ENCODE peak calls at places on chromosomes 3 and 15, in seven cellular contexts. One of them, this sample, is unnamed.

GRCh38 chr3:172137287-172138030 is 98.1 kb downstream of the FNDC3B start:
- DNase-seq in heart left ventricle: no peak
- DNase-seq in MM.1S: no peak
- DNase-seq in astrocyte: no peak
- DNase-seq in AG04450: no peak
- DNase-seq in endodermal cell: no peak
- DNase-seq in mesendoderm: no peak
- DNase-seq in this sample: no peak

GRCh38 chr3:46923559-46924350 is 46.2 kb downstream of the PTH1R start:
- DNase-seq in astrocyte: no peak
- DNase-seq in mesendoderm: peak
- DNase-seq in MM.1S: no peak
- DNase-seq in heart left ventricle: no peak
- DNase-seq in AG04450: no peak
- DNase-seq in endodermal cell: peak
- DNase-seq in this sample: peak

GRCh38 chr15:98817745-98818144 is 169.4 kb downstream of the IGF1R start:
- DNase-seq in AG04450: no peak
- DNase-seq in mesendoderm: no peak
- DNase-seq in endodermal cell: peak
- DNase-seq in MM.1S: no peak
- DNase-seq in heart left ventricle: no peak
- DNase-seq in astrocyte: no peak
- DNase-seq in this sample: no peak

GRCh38 chr3:49454457-49454856 is 15.6 kb upstream of the DAG1 start:
- DNase-seq in AG04450: no peak
- DNase-seq in MM.1S: no peak
- DNase-seq in endodermal cell: peak
- DNase-seq in mesendoderm: peak
- DNase-seq in astrocyte: no peak
- DNase-seq in heart left ventricle: peak
- DNase-seq in this sample: no peak

GRCh38 chr3:184381261-184382224 is 1.7 kb downstream of the CHRD start:
- DNase-seq in mesendoderm: peak
- DNase-seq in endodermal cell: peak
- DNase-seq in astrocyte: no peak
- DNase-seq in MM.1S: no peak
- DNase-seq in heart left ventricle: peak
- DNase-seq in AG04450: no peak
- DNase-seq in this sample: no peak

GRCh38 chr3:183695569-183696364 is 1.8 kb upstream of the YEATS2 start:
- DNase-seq in AG04450: no peak
- DNase-seq in mesendoderm: no peak
- DNase-seq in MM.1S: no peak
- DNase-seq in heart left ventricle: peak
- DNase-seq in endodermal cell: no peak
- DNase-seq in astrocyte: no peak
- DNase-seq in this sample: no peak

GRCh38 chr15:98718426-98719168 is 70.3 kb downstream of the IGF1R start:
- DNase-seq in MM.1S: no peak
- DNase-seq in astrocyte: no peak
- DNase-seq in endodermal cell: no peak
- DNase-seq in heart left ventricle: no peak
- DNase-seq in AG04450: no peak
- DNase-seq in mesendoderm: no peak
- DNase-seq in this sample: no peak

GRCh38 chr3:101574388-101575156 is 592 bp downstream of the PCNP start:
- DNase-seq in mesendoderm: peak
- DNase-seq in endodermal cell: no peak
- DNase-seq in astrocyte: peak
- DNase-seq in MM.1S: peak
- DNase-seq in heart left ventricle: peak
- DNase-seq in AG04450: no peak
- DNase-seq in this sample: peak

GRCh38 chr3:53103566-53104296 is 26.5 kb downstream of the RFT1 start:
- DNase-seq in endodermal cell: no peak
- DNase-seq in heart left ventricle: no peak
- DNase-seq in mesendoderm: no peak
- DNase-seq in astrocyte: no peak
- DNase-seq in AG04450: no peak
- DNase-seq in MM.1S: no peak
- DNase-seq in this sample: no peak

GRCh38 chr3:11306815-11307589 is 34.8 kb downstream of the ATG7 start:
- DNase-seq in AG04450: no peak
- DNase-seq in mesendoderm: no peak
- DNase-seq in endodermal cell: no peak
- DNase-seq in astrocyte: peak
- DNase-seq in MM.1S: peak
- DNase-seq in heart left ventricle: no peak
- DNase-seq in this sample: peak

GRCh38 chr15:57680021-57680420 is 26.5 kb upstream of the POLR2M start:
- DNase-seq in AG04450: no peak
- DNase-seq in mesendoderm: no peak
- DNase-seq in heart left ventricle: no peak
- DNase-seq in endodermal cell: no peak
- DNase-seq in astrocyte: peak
- DNase-seq in MM.1S: no peak
- DNase-seq in this sample: no peak

GRCh38 chr3:49120438-49121135 is at the start of gene USP19:
- DNase-seq in mesendoderm: peak
- DNase-seq in MM.1S: peak
- DNase-seq in endodermal cell: peak
- DNase-seq in astrocyte: peak
- DNase-seq in AG04450: peak
- DNase-seq in heart left ventricle: peak
- DNase-seq in this sample: peak

GRCh38 chr15:70008697-70009285 is 88.9 kb downstream of the TLE3 start:
- DNase-seq in astrocyte: no peak
- DNase-seq in mesendoderm: no peak
- DNase-seq in AG04450: no peak
- DNase-seq in MM.1S: no peak
- DNase-seq in endodermal cell: no peak
- DNase-seq in heart left ventricle: no peak
- DNase-seq in this sample: no peak

GRCh38 chr15:58957101-58957973 is 23.9 kb upstream of the SLTM start:
- DNase-seq in mesendoderm: peak
- DNase-seq in AG04450: no peak
- DNase-seq in endodermal cell: peak
- DNase-seq in astrocyte: no peak
- DNase-seq in MM.1S: peak
- DNase-seq in heart left ventricle: peak
- DNase-seq in this sample: peak

GRCh38 chr3:133038731-133039398 is 674 bp downstream of the TMEM108 start:
- DNase-seq in heart left ventricle: peak
- DNase-seq in mesendoderm: peak
- DNase-seq in astrocyte: no peak
- DNase-seq in endodermal cell: peak
- DNase-seq in AG04450: no peak
- DNase-seq in MM.1S: peak
- DNase-seq in this sample: no peak

GRCh38 chr15:48671381-48672022 is 26.0 kb upstream of the FBN1 start:
- DNase-seq in AG04450: peak
- DNase-seq in MM.1S: no peak
- DNase-seq in heart left ventricle: peak
- DNase-seq in endodermal cell: no peak
- DNase-seq in mesendoderm: peak
- DNase-seq in astrocyte: peak
- DNase-seq in this sample: no peak

GRCh38 chr3:55591893-55592292 is 104.8 kb upstream of the WNT5A start:
- DNase-seq in endodermal cell: no peak
- DNase-seq in heart left ventricle: no peak
- DNase-seq in mesendoderm: no peak
- DNase-seq in astrocyte: peak
- DNase-seq in AG04450: no peak
- DNase-seq in MM.1S: no peak
- DNase-seq in this sample: no peak

GRCh38 chr3:55596212-55596611 is 109.1 kb upstream of the WNT5A start:
- DNase-seq in astrocyte: no peak
- DNase-seq in AG04450: no peak
- DNase-seq in heart left ventricle: no peak
- DNase-seq in mesendoderm: no peak
- DNase-seq in endodermal cell: no peak
- DNase-seq in MM.1S: no peak
- DNase-seq in this sample: no peak

GRCh38 chr3:55595420-55595819 is 108.3 kb upstream of the WNT5A start:
- DNase-seq in heart left ventricle: no peak
- DNase-seq in endodermal cell: no peak
- DNase-seq in mesendoderm: no peak
- DNase-seq in AG04450: no peak
- DNase-seq in astrocyte: no peak
- DNase-seq in MM.1S: no peak
- DNase-seq in this sample: no peak

GRCh38 chr3:55588120-55588765 is 101.1 kb upstream of the WNT5A start:
- DNase-seq in astrocyte: no peak
- DNase-seq in AG04450: no peak
- DNase-seq in MM.1S: no peak
- DNase-seq in mesendoderm: no peak
- DNase-seq in heart left ventricle: no peak
- DNase-seq in endodermal cell: no peak
- DNase-seq in this sample: no peak

DNA sequence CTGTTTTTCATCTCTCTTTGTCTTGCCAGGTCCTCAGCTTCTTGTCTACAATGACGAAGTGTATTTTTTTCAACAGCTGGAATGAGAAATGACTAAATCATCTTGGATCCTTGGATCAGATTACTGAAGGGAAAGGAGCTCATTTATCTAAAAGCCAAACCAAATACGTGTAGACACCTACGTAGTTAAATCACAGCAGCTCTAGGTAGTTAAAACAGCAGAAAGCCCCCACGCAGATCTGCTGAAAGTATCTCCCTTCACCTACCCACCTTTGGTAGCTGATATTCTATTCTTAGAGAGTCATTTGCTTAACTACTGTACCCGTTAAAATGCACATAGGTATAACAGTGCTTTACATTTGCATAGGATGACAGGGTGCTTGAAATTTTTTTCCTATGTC is 105.5 kb upstream of the WNT5A start:
- DNase-seq in astrocyte: peak
- DNase-seq in MM.1S: no peak
- DNase-seq in AG04450: no peak
- DNase-seq in endodermal cell: no peak
- DNase-seq in mesendoderm: no peak
- DNase-seq in heart left ventricle: no peak
- DNase-seq in this sample: no peak
- H3K4me3 ChIP-seq in astrocyte: no peak
- H3K4me3 ChIP-seq in MM.1S: no peak
- H3K4me3 ChIP-seq in AG04450: no peak
- H3K4me3 ChIP-seq in endodermal cell: no peak
- H3K4me3 ChIP-seq in mesendoderm: no peak
- H3K4me3 ChIP-seq in heart left ventricle: no peak
- H3K4me3 ChIP-seq in this sample: no peak

GRCh38 chr3:153369561-153370374 is 207.7 kb downstream of the RAP2B start:
- DNase-seq in endodermal cell: no peak
- DNase-seq in astrocyte: no peak
- DNase-seq in AG04450: no peak
- DNase-seq in heart left ventricle: no peak
- DNase-seq in mesendoderm: no peak
- DNase-seq in MM.1S: no peak
- DNase-seq in this sample: no peak

GRCh38 chr3:153373571-153373970 is 211.5 kb downstream of the RAP2B start:
- DNase-seq in mesendoderm: no peak
- DNase-seq in heart left ventricle: peak
- DNase-seq in astrocyte: no peak
- DNase-seq in endodermal cell: no peak
- DNase-seq in MM.1S: no peak
- DNase-seq in AG04450: no peak
- DNase-seq in this sample: no peak

GRCh38 chr3:153372326-153372725 is 210.3 kb downstream of the RAP2B start:
- DNase-seq in MM.1S: no peak
- DNase-seq in mesendoderm: no peak
- DNase-seq in AG04450: peak
- DNase-seq in astrocyte: peak
- DNase-seq in endodermal cell: no peak
- DNase-seq in heart left ventricle: no peak
- DNase-seq in this sample: no peak

DNA sequence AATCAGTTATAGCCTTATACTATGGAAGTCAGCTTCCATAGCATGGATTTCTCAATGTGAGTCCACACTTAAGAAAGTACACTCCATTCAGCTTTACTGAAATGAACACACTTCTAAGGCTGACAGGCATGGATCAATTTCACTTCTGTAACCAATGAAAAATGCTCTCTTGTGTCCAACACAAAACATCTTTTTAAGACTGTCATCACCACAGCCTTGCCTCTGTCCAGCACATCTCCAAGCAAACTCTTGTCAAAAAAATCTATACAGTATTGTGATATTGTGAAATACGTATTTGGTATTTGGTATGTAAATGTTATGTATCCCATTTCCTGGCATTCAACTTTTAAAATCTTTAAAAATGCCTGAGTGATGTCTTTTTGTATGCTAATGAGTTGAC is 208.7 kb downstream of the RAP2B start:
- DNase-seq in MM.1S: no peak
- DNase-seq in AG04450: no peak
- DNase-seq in astrocyte: no peak
- DNase-seq in heart left ventricle: no peak
- DNase-seq in endodermal cell: no peak
- DNase-seq in mesendoderm: no peak
- DNase-seq in this sample: no peak
- H3K4me3 ChIP-seq in MM.1S: no peak
- H3K4me3 ChIP-seq in AG04450: no peak
- H3K4me3 ChIP-seq in astrocyte: no peak
- H3K4me3 ChIP-seq in heart left ventricle: no peak
- H3K4me3 ChIP-seq in endodermal cell: no peak
- H3K4me3 ChIP-seq in mesendoderm: no peak
- H3K4me3 ChIP-seq in this sample: no peak

DNA sequence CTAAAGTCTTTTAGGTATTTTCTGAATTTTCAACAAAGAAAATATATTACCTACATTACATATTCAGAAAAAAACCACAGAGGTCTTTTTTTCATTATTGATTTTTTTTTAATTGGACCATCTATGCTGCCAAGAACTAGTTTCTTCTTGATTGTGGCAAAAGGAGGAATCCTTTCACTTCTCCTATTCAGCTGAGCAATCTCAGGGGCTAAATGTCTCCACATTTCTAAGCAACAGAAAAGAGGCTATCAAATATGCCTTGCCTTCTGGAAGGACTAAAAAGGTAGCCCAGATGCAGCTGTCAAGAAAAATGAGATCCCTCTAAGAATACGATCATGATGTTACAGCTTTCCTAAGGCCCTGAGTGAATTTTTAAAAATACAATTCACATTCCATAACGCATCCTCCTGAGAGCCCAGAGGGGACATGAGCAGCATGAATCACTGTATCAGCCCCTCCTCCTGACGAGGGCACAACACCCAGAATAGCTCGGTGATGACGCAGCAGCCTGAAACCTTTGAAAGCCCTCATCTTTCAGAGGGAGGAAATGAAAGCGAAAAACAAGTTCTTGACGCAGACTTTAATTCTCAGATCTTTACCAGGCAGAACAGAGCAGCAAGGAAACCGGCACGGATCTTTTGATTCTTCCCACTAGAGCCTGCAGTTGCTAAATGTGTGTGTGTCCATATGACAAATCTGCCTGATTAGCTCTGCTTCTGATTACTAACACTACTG is 24.6 kb downstream of the RUBCN start:
- DNase-seq in heart left ventricle: peak
- DNase-seq in astrocyte: peak
- DNase-seq in MM.1S: peak
- DNase-seq in mesendoderm: peak
- DNase-seq in AG04450: peak
- DNase-seq in endodermal cell: peak
- DNase-seq in this sample: peak
- H3K4me3 ChIP-seq in heart left ventricle: peak
- H3K4me3 ChIP-seq in astrocyte: peak
- H3K4me3 ChIP-seq in MM.1S: peak
- H3K4me3 ChIP-seq in mesendoderm: no peak
- H3K4me3 ChIP-seq in AG04450: peak
- H3K4me3 ChIP-seq in endodermal cell: no peak
- H3K4me3 ChIP-seq in this sample: peak

GRCh38 chr3:148319161-148319915 is 378.4 kb upstream of the AGTR1 start:
- DNase-seq in endodermal cell: no peak
- DNase-seq in astrocyte: peak
- DNase-seq in mesendoderm: no peak
- DNase-seq in heart left ventricle: no peak
- DNase-seq in AG04450: peak
- DNase-seq in MM.1S: peak
- DNase-seq in this sample: peak
- H3K4me3 ChIP-seq in endodermal cell: no peak
- H3K4me3 ChIP-seq in astrocyte: no peak
- H3K4me3 ChIP-seq in mesendoderm: no peak
- H3K4me3 ChIP-seq in heart left ventricle: no peak
- H3K4me3 ChIP-seq in AG04450: no peak
- H3K4me3 ChIP-seq in MM.1S: peak
- H3K4me3 ChIP-seq in this sample: no peak